ENCODE peak calls at places on chromosome 13, in six cellular contexts. One of them, this sample, is unnamed.

GRCh38 chr13:113413898-113414282 is 39.4 kb downstream of the ADPRHL1 start:
- DNase-seq in CD4-positive, alpha-beta T cell: no peak
- DNase-seq in activated CD4-positive, alpha-beta T cell treated with anti-CD3 and anti-CD28 coated beads for 48 hours: no peak
- DNase-seq in ascending aorta: peak; percentile 70
- DNase-seq in lower lobe of right lung: no peak
- DNase-seq in stimulated activated CD8-positive, alpha-beta memory T cell treated with anti-CD3 and anti-CD28 coated beads, Interleukin-7, amount 100 ng/mL, for 24 hours: no peak
- DNase-seq in this sample: no peak

GRCh38 chr13:35891973-35892441 is 239.2 kb downstream of the DCLK1 start:
- DNase-seq in CD4-positive, alpha-beta T cell: no peak
- DNase-seq in activated CD4-positive, alpha-beta T cell treated with anti-CD3 and anti-CD28 coated beads for 48 hours: no peak
- DNase-seq in ascending aorta: no peak
- DNase-seq in lower lobe of right lung: no peak
- DNase-seq in stimulated activated CD8-positive, alpha-beta memory T cell treated with anti-CD3 and anti-CD28 coated beads, Interleukin-7, amount 100 ng/mL, for 24 hours: no peak
- DNase-seq in this sample: no peak

GRCh38 chr13:98576963-98577822 is at the start of gene STK24:
- DNase-seq in CD4-positive, alpha-beta T cell: peak; percentile 36
- DNase-seq in activated CD4-positive, alpha-beta T cell treated with anti-CD3 and anti-CD28 coated beads for 48 hours: peak; percentile 63
- DNase-seq in ascending aorta: no peak
- DNase-seq in lower lobe of right lung: peak; percentile 75
- DNase-seq in stimulated activated CD8-positive, alpha-beta memory T cell treated with anti-CD3 and anti-CD28 coated beads, Interleukin-7, amount 100 ng/mL, for 24 hours: peak; percentile 27
- DNase-seq in this sample: peak; percentile 48

GRCh38 chr13:108961542-108962125 is 332.2 kb downstream of the MYO16 start:
- DNase-seq in CD4-positive, alpha-beta T cell: no peak
- DNase-seq in activated CD4-positive, alpha-beta T cell treated with anti-CD3 and anti-CD28 coated beads for 48 hours: no peak
- DNase-seq in ascending aorta: no peak
- DNase-seq in lower lobe of right lung: no peak
- DNase-seq in stimulated activated CD8-positive, alpha-beta memory T cell treated with anti-CD3 and anti-CD28 coated beads, Interleukin-7, amount 100 ng/mL, for 24 hours: no peak
- DNase-seq in this sample: peak; percentile 4

GRCh38 chr13:74061939-74062595 is 72.1 kb downstream of the KLF12 start:
- DNase-seq in CD4-positive, alpha-beta T cell: no peak
- DNase-seq in activated CD4-positive, alpha-beta T cell treated with anti-CD3 and anti-CD28 coated beads for 48 hours: no peak
- DNase-seq in ascending aorta: no peak
- DNase-seq in lower lobe of right lung: no peak
- DNase-seq in stimulated activated CD8-positive, alpha-beta memory T cell treated with anti-CD3 and anti-CD28 coated beads, Interleukin-7, amount 100 ng/mL, for 24 hours: no peak
- DNase-seq in this sample: peak; percentile 43

GRCh38 chr13:107117327-107118012 is 549.5 kb upstream of the ARGLU1 start:
- DNase-seq in CD4-positive, alpha-beta T cell: no peak
- DNase-seq in activated CD4-positive, alpha-beta T cell treated with anti-CD3 and anti-CD28 coated beads for 48 hours: no peak
- DNase-seq in ascending aorta: no peak
- DNase-seq in lower lobe of right lung: no peak
- DNase-seq in stimulated activated CD8-positive, alpha-beta memory T cell treated with anti-CD3 and anti-CD28 coated beads, Interleukin-7, amount 100 ng/mL, for 24 hours: no peak
- DNase-seq in this sample: no peak

GRCh38 chr13:38680912-38681311 is 6.0 kb upstream of the FREM2 start:
- DNase-seq in CD4-positive, alpha-beta T cell: no peak
- DNase-seq in activated CD4-positive, alpha-beta T cell treated with anti-CD3 and anti-CD28 coated beads for 48 hours: no peak
- DNase-seq in ascending aorta: no peak
- DNase-seq in lower lobe of right lung: no peak
- DNase-seq in stimulated activated CD8-positive, alpha-beta memory T cell treated with anti-CD3 and anti-CD28 coated beads, Interleukin-7, amount 100 ng/mL, for 24 hours: no peak
- DNase-seq in this sample: no peak

GRCh38 chr13:29991343-29991742 is 140.9 kb upstream of the UBL3 start:
- DNase-seq in CD4-positive, alpha-beta T cell: no peak
- DNase-seq in activated CD4-positive, alpha-beta T cell treated with anti-CD3 and anti-CD28 coated beads for 48 hours: no peak
- DNase-seq in ascending aorta: no peak
- DNase-seq in lower lobe of right lung: no peak
- DNase-seq in stimulated activated CD8-positive, alpha-beta memory T cell treated with anti-CD3 and anti-CD28 coated beads, Interleukin-7, amount 100 ng/mL, for 24 hours: no peak
- DNase-seq in this sample: no peak

GRCh38 chr13:72686766-72687165 is 40.7 kb downstream of the MZT1 start:
- DNase-seq in CD4-positive, alpha-beta T cell: no peak
- DNase-seq in activated CD4-positive, alpha-beta T cell treated with anti-CD3 and anti-CD28 coated beads for 48 hours: no peak
- DNase-seq in ascending aorta: no peak
- DNase-seq in lower lobe of right lung: no peak
- DNase-seq in stimulated activated CD8-positive, alpha-beta memory T cell treated with anti-CD3 and anti-CD28 coated beads, Interleukin-7, amount 100 ng/mL, for 24 hours: no peak
- DNase-seq in this sample: no peak

GRCh38 chr13:42971670-42972355 is 20.2 kb downstream of the EPSTI1 start:
- DNase-seq in CD4-positive, alpha-beta T cell: no peak
- DNase-seq in activated CD4-positive, alpha-beta T cell treated with anti-CD3 and anti-CD28 coated beads for 48 hours: no peak
- DNase-seq in ascending aorta: no peak
- DNase-seq in lower lobe of right lung: no peak
- DNase-seq in stimulated activated CD8-positive, alpha-beta memory T cell treated with anti-CD3 and anti-CD28 coated beads, Interleukin-7, amount 100 ng/mL, for 24 hours: no peak
- DNase-seq in this sample: no peak

GRCh38 chr13:31860002-31860401 is 120.7 kb downstream of the RXFP2 start:
- DNase-seq in CD4-positive, alpha-beta T cell: no peak
- DNase-seq in activated CD4-positive, alpha-beta T cell treated with anti-CD3 and anti-CD28 coated beads for 48 hours: no peak
- DNase-seq in ascending aorta: no peak
- DNase-seq in lower lobe of right lung: no peak
- DNase-seq in stimulated activated CD8-positive, alpha-beta memory T cell treated with anti-CD3 and anti-CD28 coated beads, Interleukin-7, amount 100 ng/mL, for 24 hours: no peak
- DNase-seq in this sample: no peak

GRCh38 chr13:58855283-58855682 is 1223.7 kb downstream of the PCDH17 start:
- DNase-seq in CD4-positive, alpha-beta T cell: no peak
- DNase-seq in activated CD4-positive, alpha-beta T cell treated with anti-CD3 and anti-CD28 coated beads for 48 hours: no peak
- DNase-seq in ascending aorta: no peak
- DNase-seq in lower lobe of right lung: no peak
- DNase-seq in stimulated activated CD8-positive, alpha-beta memory T cell treated with anti-CD3 and anti-CD28 coated beads, Interleukin-7, amount 100 ng/mL, for 24 hours: no peak
- DNase-seq in this sample: no peak

GRCh38 chr13:43298799-43299198 is 275.4 kb downstream of the DNAJC15 start:
- DNase-seq in CD4-positive, alpha-beta T cell: no peak
- DNase-seq in activated CD4-positive, alpha-beta T cell treated with anti-CD3 and anti-CD28 coated beads for 48 hours: no peak
- DNase-seq in ascending aorta: no peak
- DNase-seq in lower lobe of right lung: no peak
- DNase-seq in stimulated activated CD8-positive, alpha-beta memory T cell treated with anti-CD3 and anti-CD28 coated beads, Interleukin-7, amount 100 ng/mL, for 24 hours: no peak
- DNase-seq in this sample: no peak

GRCh38 chr13:57633950-57634828 is 2.6 kb downstream of the PCDH17 start:
- DNase-seq in CD4-positive, alpha-beta T cell: no peak
- DNase-seq in activated CD4-positive, alpha-beta T cell treated with anti-CD3 and anti-CD28 coated beads for 48 hours: peak; percentile 5
- DNase-seq in ascending aorta: no peak
- DNase-seq in lower lobe of right lung: no peak
- DNase-seq in stimulated activated CD8-positive, alpha-beta memory T cell treated with anti-CD3 and anti-CD28 coated beads, Interleukin-7, amount 100 ng/mL, for 24 hours: no peak
- DNase-seq in this sample: peak; percentile 1

GRCh38 chr13:55963934-55964333 is 1176.8 kb upstream of the PRR20A start:
- DNase-seq in CD4-positive, alpha-beta T cell: no peak
- DNase-seq in activated CD4-positive, alpha-beta T cell treated with anti-CD3 and anti-CD28 coated beads for 48 hours: no peak
- DNase-seq in ascending aorta: no peak
- DNase-seq in lower lobe of right lung: no peak
- DNase-seq in stimulated activated CD8-positive, alpha-beta memory T cell treated with anti-CD3 and anti-CD28 coated beads, Interleukin-7, amount 100 ng/mL, for 24 hours: no peak
- DNase-seq in this sample: no peak

This sample was measured in activated CD8-positive, alpha-beta T cell treated with anti-CD3 and anti-CD28 coated beads for 36 hours.